ENCODE peak calls at places on chromosomes 13 and 19, in eight cellular contexts. One of them, this sample, is unnamed.

GRCh38 chr19:1009976-1010538 is 9.8 kb downstream of the GRIN3B start:
- DNase-seq in amniotic stem cell: no peak
- DNase-seq in activated naive CD8-positive, alpha-beta T cell treated with anti-CD3 and anti-CD28 coated beads for 36 hours: no peak
- DNase-seq in anterior cingulate cortex: no peak
- DNase-seq in left cardiac atrium: no peak
- DNase-seq in activated CD8-positive, alpha-beta memory T cell treated with anti-CD3 and anti-CD28 coated beads, Interleukin-2, amount 50 U/mL, for 48 hours: no peak
- DNase-seq in HL-60: no peak
- DNase-seq in T-helper 2 cell treated with Interferon-gamma antibody and Interleukin-4, amounts not matched to agents 5 μg/mL and 100 μg/mL, for 36 hours: no peak
- DNase-seq in this sample: no peak

GRCh38 chr13:109945206-109945960 is 159.0 kb upstream of the IRS2 start:
- DNase-seq in amniotic stem cell: no peak
- DNase-seq in activated naive CD8-positive, alpha-beta T cell treated with anti-CD3 and anti-CD28 coated beads for 36 hours: no peak
- DNase-seq in anterior cingulate cortex: no peak
- DNase-seq in left cardiac atrium: no peak
- DNase-seq in activated CD8-positive, alpha-beta memory T cell treated with anti-CD3 and anti-CD28 coated beads, Interleukin-2, amount 50 U/mL, for 48 hours: no peak
- DNase-seq in HL-60: no peak
- DNase-seq in T-helper 2 cell treated with Interferon-gamma antibody and Interleukin-4, amounts not matched to agents 5 μg/mL and 100 μg/mL, for 36 hours: no peak
- DNase-seq in this sample: no peak

GRCh38 chr19:1465191-1466016 is 13.6 kb downstream of the C19orf25 start:
- DNase-seq in amniotic stem cell: no peak
- DNase-seq in activated naive CD8-positive, alpha-beta T cell treated with anti-CD3 and anti-CD28 coated beads for 36 hours: peak
- DNase-seq in anterior cingulate cortex: no peak
- DNase-seq in left cardiac atrium: no peak
- DNase-seq in activated CD8-positive, alpha-beta memory T cell treated with anti-CD3 and anti-CD28 coated beads, Interleukin-2, amount 50 U/mL, for 48 hours: peak
- DNase-seq in HL-60: no peak
- DNase-seq in T-helper 2 cell treated with Interferon-gamma antibody and Interleukin-4, amounts not matched to agents 5 μg/mL and 100 μg/mL, for 36 hours: no peak
- DNase-seq in this sample: no peak

GRCh38 chr19:14632286-14632685 is 42.4 kb downstream of the ADGRE3 start:
- DNase-seq in amniotic stem cell: no peak
- DNase-seq in activated naive CD8-positive, alpha-beta T cell treated with anti-CD3 and anti-CD28 coated beads for 36 hours: peak
- DNase-seq in anterior cingulate cortex: no peak
- DNase-seq in left cardiac atrium: no peak
- DNase-seq in activated CD8-positive, alpha-beta memory T cell treated with anti-CD3 and anti-CD28 coated beads, Interleukin-2, amount 50 U/mL, for 48 hours: no peak
- DNase-seq in HL-60: peak
- DNase-seq in T-helper 2 cell treated with Interferon-gamma antibody and Interleukin-4, amounts not matched to agents 5 μg/mL and 100 μg/mL, for 36 hours: no peak
- DNase-seq in this sample: no peak

GRCh38 chr13:48748681-48749080 is 95.0 kb downstream of the CYSLTR2 start:
- DNase-seq in amniotic stem cell: no peak
- DNase-seq in activated naive CD8-positive, alpha-beta T cell treated with anti-CD3 and anti-CD28 coated beads for 36 hours: no peak
- DNase-seq in anterior cingulate cortex: no peak
- DNase-seq in left cardiac atrium: no peak
- DNase-seq in activated CD8-positive, alpha-beta memory T cell treated with anti-CD3 and anti-CD28 coated beads, Interleukin-2, amount 50 U/mL, for 48 hours: no peak
- DNase-seq in HL-60: no peak
- DNase-seq in T-helper 2 cell treated with Interferon-gamma antibody and Interleukin-4, amounts not matched to agents 5 μg/mL and 100 μg/mL, for 36 hours: no peak
- DNase-seq in this sample: no peak

GRCh38 chr13:20222553-20222952 is 9.6 kb downstream of the GJB6 start:
- DNase-seq in amniotic stem cell: no peak
- DNase-seq in activated naive CD8-positive, alpha-beta T cell treated with anti-CD3 and anti-CD28 coated beads for 36 hours: no peak
- DNase-seq in anterior cingulate cortex: no peak
- DNase-seq in left cardiac atrium: no peak
- DNase-seq in activated CD8-positive, alpha-beta memory T cell treated with anti-CD3 and anti-CD28 coated beads, Interleukin-2, amount 50 U/mL, for 48 hours: no peak
- DNase-seq in HL-60: peak
- DNase-seq in T-helper 2 cell treated with Interferon-gamma antibody and Interleukin-4, amounts not matched to agents 5 μg/mL and 100 μg/mL, for 36 hours: no peak
- DNase-seq in this sample: no peak

GRCh38 chr13:48727252-48728011 is 73.7 kb downstream of the CYSLTR2 start:
- DNase-seq in amniotic stem cell: no peak
- DNase-seq in activated naive CD8-positive, alpha-beta T cell treated with anti-CD3 and anti-CD28 coated beads for 36 hours: no peak
- DNase-seq in anterior cingulate cortex: no peak
- DNase-seq in left cardiac atrium: peak
- DNase-seq in activated CD8-positive, alpha-beta memory T cell treated with anti-CD3 and anti-CD28 coated beads, Interleukin-2, amount 50 U/mL, for 48 hours: no peak
- DNase-seq in HL-60: no peak
- DNase-seq in T-helper 2 cell treated with Interferon-gamma antibody and Interleukin-4, amounts not matched to agents 5 μg/mL and 100 μg/mL, for 36 hours: no peak
- DNase-seq in this sample: no peak

GRCh38 chr13:21674271-21675009 is 3.6 kb downstream of the FGF9 start:
- DNase-seq in amniotic stem cell: no peak
- DNase-seq in activated naive CD8-positive, alpha-beta T cell treated with anti-CD3 and anti-CD28 coated beads for 36 hours: peak
- DNase-seq in anterior cingulate cortex: no peak
- DNase-seq in left cardiac atrium: peak
- DNase-seq in activated CD8-positive, alpha-beta memory T cell treated with anti-CD3 and anti-CD28 coated beads, Interleukin-2, amount 50 U/mL, for 48 hours: peak
- DNase-seq in HL-60: no peak
- DNase-seq in T-helper 2 cell treated with Interferon-gamma antibody and Interleukin-4, amounts not matched to agents 5 μg/mL and 100 μg/mL, for 36 hours: no peak
- DNase-seq in this sample: peak

GRCh38 chr13:44792096-44792495 is 197.2 kb downstream of the NUFIP1 start:
- DNase-seq in amniotic stem cell: no peak
- DNase-seq in activated naive CD8-positive, alpha-beta T cell treated with anti-CD3 and anti-CD28 coated beads for 36 hours: no peak
- DNase-seq in anterior cingulate cortex: no peak
- DNase-seq in left cardiac atrium: no peak
- DNase-seq in activated CD8-positive, alpha-beta memory T cell treated with anti-CD3 and anti-CD28 coated beads, Interleukin-2, amount 50 U/mL, for 48 hours: no peak
- DNase-seq in HL-60: no peak
- DNase-seq in T-helper 2 cell treated with Interferon-gamma antibody and Interleukin-4, amounts not matched to agents 5 μg/mL and 100 μg/mL, for 36 hours: no peak
- DNase-seq in this sample: no peak

GRCh38 chr13:75705395-75705794 is 69.3 kb downstream of the LMO7 start:
- DNase-seq in amniotic stem cell: peak
- DNase-seq in activated naive CD8-positive, alpha-beta T cell treated with anti-CD3 and anti-CD28 coated beads for 36 hours: no peak
- DNase-seq in anterior cingulate cortex: no peak
- DNase-seq in left cardiac atrium: no peak
- DNase-seq in activated CD8-positive, alpha-beta memory T cell treated with anti-CD3 and anti-CD28 coated beads, Interleukin-2, amount 50 U/mL, for 48 hours: no peak
- DNase-seq in HL-60: no peak
- DNase-seq in T-helper 2 cell treated with Interferon-gamma antibody and Interleukin-4, amounts not matched to agents 5 μg/mL and 100 μg/mL, for 36 hours: no peak
- DNase-seq in this sample: no peak

GRCh38 chr19:3821857-3822364 is 35.7 kb upstream of the MATK start:
- DNase-seq in amniotic stem cell: no peak
- DNase-seq in activated naive CD8-positive, alpha-beta T cell treated with anti-CD3 and anti-CD28 coated beads for 36 hours: peak
- DNase-seq in anterior cingulate cortex: no peak
- DNase-seq in left cardiac atrium: peak
- DNase-seq in activated CD8-positive, alpha-beta memory T cell treated with anti-CD3 and anti-CD28 coated beads, Interleukin-2, amount 50 U/mL, for 48 hours: peak
- DNase-seq in HL-60: peak
- DNase-seq in T-helper 2 cell treated with Interferon-gamma antibody and Interleukin-4, amounts not matched to agents 5 μg/mL and 100 μg/mL, for 36 hours: peak
- DNase-seq in this sample: no peak

GRCh38 chr13:96934889-96935490 is 59.3 kb downstream of the OXGR1 start:
- DNase-seq in amniotic stem cell: no peak
- DNase-seq in activated naive CD8-positive, alpha-beta T cell treated with anti-CD3 and anti-CD28 coated beads for 36 hours: no peak
- DNase-seq in anterior cingulate cortex: no peak
- DNase-seq in left cardiac atrium: no peak
- DNase-seq in activated CD8-positive, alpha-beta memory T cell treated with anti-CD3 and anti-CD28 coated beads, Interleukin-2, amount 50 U/mL, for 48 hours: no peak
- DNase-seq in HL-60: no peak
- DNase-seq in T-helper 2 cell treated with Interferon-gamma antibody and Interleukin-4, amounts not matched to agents 5 μg/mL and 100 μg/mL, for 36 hours: no peak
- DNase-seq in this sample: no peak

GRCh38 chr13:61286148-61286745 is 129.4 kb downstream of the PCDH20 start:
- DNase-seq in amniotic stem cell: no peak
- DNase-seq in activated naive CD8-positive, alpha-beta T cell treated with anti-CD3 and anti-CD28 coated beads for 36 hours: peak
- DNase-seq in anterior cingulate cortex: no peak
- DNase-seq in left cardiac atrium: no peak
- DNase-seq in activated CD8-positive, alpha-beta memory T cell treated with anti-CD3 and anti-CD28 coated beads, Interleukin-2, amount 50 U/mL, for 48 hours: no peak
- DNase-seq in HL-60: peak
- DNase-seq in T-helper 2 cell treated with Interferon-gamma antibody and Interleukin-4, amounts not matched to agents 5 μg/mL and 100 μg/mL, for 36 hours: no peak
- DNase-seq in this sample: peak

GRCh38 chr13:98273824-98274786 is 97.0 kb upstream of the RNF113B start:
- DNase-seq in amniotic stem cell: no peak
- DNase-seq in activated naive CD8-positive, alpha-beta T cell treated with anti-CD3 and anti-CD28 coated beads for 36 hours: no peak
- DNase-seq in anterior cingulate cortex: no peak
- DNase-seq in left cardiac atrium: no peak
- DNase-seq in activated CD8-positive, alpha-beta memory T cell treated with anti-CD3 and anti-CD28 coated beads, Interleukin-2, amount 50 U/mL, for 48 hours: no peak
- DNase-seq in HL-60: no peak
- DNase-seq in T-helper 2 cell treated with Interferon-gamma antibody and Interleukin-4, amounts not matched to agents 5 μg/mL and 100 μg/mL, for 36 hours: no peak
- DNase-seq in this sample: no peak

GRCh38 chr13:30787747-30788535 is 52.6 kb downstream of the ALOX5AP start:
- DNase-seq in amniotic stem cell: no peak
- DNase-seq in activated naive CD8-positive, alpha-beta T cell treated with anti-CD3 and anti-CD28 coated beads for 36 hours: no peak
- DNase-seq in anterior cingulate cortex: no peak
- DNase-seq in left cardiac atrium: no peak
- DNase-seq in activated CD8-positive, alpha-beta memory T cell treated with anti-CD3 and anti-CD28 coated beads, Interleukin-2, amount 50 U/mL, for 48 hours: no peak
- DNase-seq in HL-60: no peak
- DNase-seq in T-helper 2 cell treated with Interferon-gamma antibody and Interleukin-4, amounts not matched to agents 5 μg/mL and 100 μg/mL, for 36 hours: no peak
- DNase-seq in this sample: no peak

GRCh38 chr13:74062933-74063332 is 71.3 kb downstream of the KLF12 start:
- DNase-seq in amniotic stem cell: no peak
- DNase-seq in activated naive CD8-positive, alpha-beta T cell treated with anti-CD3 and anti-CD28 coated beads for 36 hours: no peak
- DNase-seq in anterior cingulate cortex: peak
- DNase-seq in left cardiac atrium: peak
- DNase-seq in activated CD8-positive, alpha-beta memory T cell treated with anti-CD3 and anti-CD28 coated beads, Interleukin-2, amount 50 U/mL, for 48 hours: no peak
- DNase-seq in HL-60: no peak
- DNase-seq in T-helper 2 cell treated with Interferon-gamma antibody and Interleukin-4, amounts not matched to agents 5 μg/mL and 100 μg/mL, for 36 hours: peak
- DNase-seq in this sample: no peak

GRCh38 chr19:54955356-54955755 is 8.0 kb upstream of the NLRP7 start:
- DNase-seq in amniotic stem cell: no peak
- DNase-seq in activated naive CD8-positive, alpha-beta T cell treated with anti-CD3 and anti-CD28 coated beads for 36 hours: no peak
- DNase-seq in anterior cingulate cortex: no peak
- DNase-seq in left cardiac atrium: no peak
- DNase-seq in activated CD8-positive, alpha-beta memory T cell treated with anti-CD3 and anti-CD28 coated beads, Interleukin-2, amount 50 U/mL, for 48 hours: no peak
- DNase-seq in HL-60: no peak
- DNase-seq in T-helper 2 cell treated with Interferon-gamma antibody and Interleukin-4, amounts not matched to agents 5 μg/mL and 100 μg/mL, for 36 hours: no peak
- DNase-seq in this sample: no peak

GRCh38 chr13:30268673-30269072 is 38.7 kb downstream of the KATNAL1 start:
- DNase-seq in amniotic stem cell: no peak
- DNase-seq in activated naive CD8-positive, alpha-beta T cell treated with anti-CD3 and anti-CD28 coated beads for 36 hours: no peak
- DNase-seq in anterior cingulate cortex: no peak
- DNase-seq in left cardiac atrium: no peak
- DNase-seq in activated CD8-positive, alpha-beta memory T cell treated with anti-CD3 and anti-CD28 coated beads, Interleukin-2, amount 50 U/mL, for 48 hours: no peak
- DNase-seq in HL-60: no peak
- DNase-seq in T-helper 2 cell treated with Interferon-gamma antibody and Interleukin-4, amounts not matched to agents 5 μg/mL and 100 μg/mL, for 36 hours: no peak
- DNase-seq in this sample: no peak

GRCh38 chr13:113722921-113723320 is 36.1 kb upstream of the TMEM255B start:
- DNase-seq in amniotic stem cell: no peak
- DNase-seq in activated naive CD8-positive, alpha-beta T cell treated with anti-CD3 and anti-CD28 coated beads for 36 hours: no peak
- DNase-seq in anterior cingulate cortex: no peak
- DNase-seq in left cardiac atrium: no peak
- DNase-seq in activated CD8-positive, alpha-beta memory T cell treated with anti-CD3 and anti-CD28 coated beads, Interleukin-2, amount 50 U/mL, for 48 hours: no peak
- DNase-seq in HL-60: no peak
- DNase-seq in T-helper 2 cell treated with Interferon-gamma antibody and Interleukin-4, amounts not matched to agents 5 μg/mL and 100 μg/mL, for 36 hours: no peak
- DNase-seq in this sample: no peak

GRCh38 chr19:18150776-18151624 is 2.0 kb upstream of the PIK3R2 start:
- DNase-seq in amniotic stem cell: no peak
- DNase-seq in activated naive CD8-positive, alpha-beta T cell treated with anti-CD3 and anti-CD28 coated beads for 36 hours: no peak
- DNase-seq in anterior cingulate cortex: no peak
- DNase-seq in left cardiac atrium: no peak
- DNase-seq in activated CD8-positive, alpha-beta memory T cell treated with anti-CD3 and anti-CD28 coated beads, Interleukin-2, amount 50 U/mL, for 48 hours: no peak
- DNase-seq in HL-60: no peak
- DNase-seq in T-helper 2 cell treated with Interferon-gamma antibody and Interleukin-4, amounts not matched to agents 5 μg/mL and 100 μg/mL, for 36 hours: no peak
- DNase-seq in this sample: no peak

GRCh38 chr13:78589206-78589605 is 14.1 kb downstream of the POU4F1 start:
- DNase-seq in amniotic stem cell: no peak
- DNase-seq in activated naive CD8-positive, alpha-beta T cell treated with anti-CD3 and anti-CD28 coated beads for 36 hours: no peak
- DNase-seq in anterior cingulate cortex: no peak
- DNase-seq in left cardiac atrium: no peak
- DNase-seq in activated CD8-positive, alpha-beta memory T cell treated with anti-CD3 and anti-CD28 coated beads, Interleukin-2, amount 50 U/mL, for 48 hours: no peak
- DNase-seq in HL-60: peak
- DNase-seq in T-helper 2 cell treated with Interferon-gamma antibody and Interleukin-4, amounts not matched to agents 5 μg/mL and 100 μg/mL, for 36 hours: no peak
- DNase-seq in this sample: no peak

GRCh38 chr19:44753932-44754742 is 5.6 kb downstream of the BCL3 start:
- DNase-seq in amniotic stem cell: no peak
- DNase-seq in activated naive CD8-positive, alpha-beta T cell treated with anti-CD3 and anti-CD28 coated beads for 36 hours: peak
- DNase-seq in anterior cingulate cortex: no peak
- DNase-seq in left cardiac atrium: peak
- DNase-seq in activated CD8-positive, alpha-beta memory T cell treated with anti-CD3 and anti-CD28 coated beads, Interleukin-2, amount 50 U/mL, for 48 hours: peak
- DNase-seq in HL-60: peak
- DNase-seq in T-helper 2 cell treated with Interferon-gamma antibody and Interleukin-4, amounts not matched to agents 5 μg/mL and 100 μg/mL, for 36 hours: peak
- DNase-seq in this sample: no peak

GRCh38 chr13:110582421-110582954 is 21.0 kb upstream of the RAB20 start:
- DNase-seq in amniotic stem cell: no peak
- DNase-seq in activated naive CD8-positive, alpha-beta T cell treated with anti-CD3 and anti-CD28 coated beads for 36 hours: no peak
- DNase-seq in anterior cingulate cortex: no peak
- DNase-seq in left cardiac atrium: no peak
- DNase-seq in activated CD8-positive, alpha-beta memory T cell treated with anti-CD3 and anti-CD28 coated beads, Interleukin-2, amount 50 U/mL, for 48 hours: no peak
- DNase-seq in HL-60: no peak
- DNase-seq in T-helper 2 cell treated with Interferon-gamma antibody and Interleukin-4, amounts not matched to agents 5 μg/mL and 100 μg/mL, for 36 hours: no peak
- DNase-seq in this sample: no peak

GRCh38 chr19:39031368-39032163 is 783 bp downstream of the FBXO27 start:
- DNase-seq in amniotic stem cell: no peak
- DNase-seq in activated naive CD8-positive, alpha-beta T cell treated with anti-CD3 and anti-CD28 coated beads for 36 hours: peak
- DNase-seq in anterior cingulate cortex: peak
- DNase-seq in left cardiac atrium: peak
- DNase-seq in activated CD8-positive, alpha-beta memory T cell treated with anti-CD3 and anti-CD28 coated beads, Interleukin-2, amount 50 U/mL, for 48 hours: peak
- DNase-seq in HL-60: peak
- DNase-seq in T-helper 2 cell treated with Interferon-gamma antibody and Interleukin-4, amounts not matched to agents 5 μg/mL and 100 μg/mL, for 36 hours: peak
- DNase-seq in this sample: peak

GRCh38 chr19:42474743-42475142 is 32.0 kb upstream of the CXCL17 start:
- DNase-seq in amniotic stem cell: no peak
- DNase-seq in activated naive CD8-positive, alpha-beta T cell treated with anti-CD3 and anti-CD28 coated beads for 36 hours: no peak
- DNase-seq in anterior cingulate cortex: no peak
- DNase-seq in left cardiac atrium: no peak
- DNase-seq in activated CD8-positive, alpha-beta memory T cell treated with anti-CD3 and anti-CD28 coated beads, Interleukin-2, amount 50 U/mL, for 48 hours: no peak
- DNase-seq in HL-60: no peak
- DNase-seq in T-helper 2 cell treated with Interferon-gamma antibody and Interleukin-4, amounts not matched to agents 5 μg/mL and 100 μg/mL, for 36 hours: no peak
- DNase-seq in this sample: no peak

GRCh38 chr19:48907671-48908070 is 7.6 kb downstream of the NUCB1 start:
- DNase-seq in amniotic stem cell: no peak
- DNase-seq in activated naive CD8-positive, alpha-beta T cell treated with anti-CD3 and anti-CD28 coated beads for 36 hours: no peak
- DNase-seq in anterior cingulate cortex: no peak
- DNase-seq in left cardiac atrium: no peak
- DNase-seq in activated CD8-positive, alpha-beta memory T cell treated with anti-CD3 and anti-CD28 coated beads, Interleukin-2, amount 50 U/mL, for 48 hours: no peak
- DNase-seq in HL-60: no peak
- DNase-seq in T-helper 2 cell treated with Interferon-gamma antibody and Interleukin-4, amounts not matched to agents 5 μg/mL and 100 μg/mL, for 36 hours: no peak
- DNase-seq in this sample: no peak

GRCh38 chr19:47507031-47507430 is 7.8 kb downstream of the NAPA start:
- DNase-seq in amniotic stem cell: no peak
- DNase-seq in activated naive CD8-positive, alpha-beta T cell treated with anti-CD3 and anti-CD28 coated beads for 36 hours: no peak
- DNase-seq in anterior cingulate cortex: peak
- DNase-seq in left cardiac atrium: peak
- DNase-seq in activated CD8-positive, alpha-beta memory T cell treated with anti-CD3 and anti-CD28 coated beads, Interleukin-2, amount 50 U/mL, for 48 hours: no peak
- DNase-seq in HL-60: no peak
- DNase-seq in T-helper 2 cell treated with Interferon-gamma antibody and Interleukin-4, amounts not matched to agents 5 μg/mL and 100 μg/mL, for 36 hours: no peak
- DNase-seq in this sample: no peak

GRCh38 chr19:50155520-50156109 is 7.5 kb downstream of the IZUMO2 start:
- DNase-seq in amniotic stem cell: no peak
- DNase-seq in activated naive CD8-positive, alpha-beta T cell treated with anti-CD3 and anti-CD28 coated beads for 36 hours: no peak
- DNase-seq in anterior cingulate cortex: no peak
- DNase-seq in left cardiac atrium: no peak
- DNase-seq in activated CD8-positive, alpha-beta memory T cell treated with anti-CD3 and anti-CD28 coated beads, Interleukin-2, amount 50 U/mL, for 48 hours: no peak
- DNase-seq in HL-60: no peak
- DNase-seq in T-helper 2 cell treated with Interferon-gamma antibody and Interleukin-4, amounts not matched to agents 5 μg/mL and 100 μg/mL, for 36 hours: no peak
- DNase-seq in this sample: no peak

GRCh38 chr13:85541476-85541875 is 257.7 kb downstream of the SLITRK6 start:
- DNase-seq in amniotic stem cell: no peak
- DNase-seq in activated naive CD8-positive, alpha-beta T cell treated with anti-CD3 and anti-CD28 coated beads for 36 hours: no peak
- DNase-seq in anterior cingulate cortex: no peak
- DNase-seq in left cardiac atrium: no peak
- DNase-seq in activated CD8-positive, alpha-beta memory T cell treated with anti-CD3 and anti-CD28 coated beads, Interleukin-2, amount 50 U/mL, for 48 hours: no peak
- DNase-seq in HL-60: no peak
- DNase-seq in T-helper 2 cell treated with Interferon-gamma antibody and Interleukin-4, amounts not matched to agents 5 μg/mL and 100 μg/mL, for 36 hours: no peak
- DNase-seq in this sample: no peak

GRCh38 chr19:14352526-14352925 is 28.7 kb upstream of the ADGRE5 start:
- DNase-seq in amniotic stem cell: no peak
- DNase-seq in activated naive CD8-positive, alpha-beta T cell treated with anti-CD3 and anti-CD28 coated beads for 36 hours: no peak
- DNase-seq in anterior cingulate cortex: no peak
- DNase-seq in left cardiac atrium: no peak
- DNase-seq in activated CD8-positive, alpha-beta memory T cell treated with anti-CD3 and anti-CD28 coated beads, Interleukin-2, amount 50 U/mL, for 48 hours: no peak
- DNase-seq in HL-60: no peak
- DNase-seq in T-helper 2 cell treated with Interferon-gamma antibody and Interleukin-4, amounts not matched to agents 5 μg/mL and 100 μg/mL, for 36 hours: no peak
- DNase-seq in this sample: no peak

GRCh38 chr13:92963029-92963428 is 263.6 kb upstream of the GPC6 start:
- DNase-seq in amniotic stem cell: no peak
- DNase-seq in activated naive CD8-positive, alpha-beta T cell treated with anti-CD3 and anti-CD28 coated beads for 36 hours: no peak
- DNase-seq in anterior cingulate cortex: no peak
- DNase-seq in left cardiac atrium: no peak
- DNase-seq in activated CD8-positive, alpha-beta memory T cell treated with anti-CD3 and anti-CD28 coated beads, Interleukin-2, amount 50 U/mL, for 48 hours: no peak
- DNase-seq in HL-60: no peak
- DNase-seq in T-helper 2 cell treated with Interferon-gamma antibody and Interleukin-4, amounts not matched to agents 5 μg/mL and 100 μg/mL, for 36 hours: no peak
- DNase-seq in this sample: no peak

GRCh38 chr13:112168771-112169170 is 101.8 kb downstream of the SOX1 start:
- DNase-seq in amniotic stem cell: no peak
- DNase-seq in activated naive CD8-positive, alpha-beta T cell treated with anti-CD3 and anti-CD28 coated beads for 36 hours: no peak
- DNase-seq in anterior cingulate cortex: no peak
- DNase-seq in left cardiac atrium: no peak
- DNase-seq in activated CD8-positive, alpha-beta memory T cell treated with anti-CD3 and anti-CD28 coated beads, Interleukin-2, amount 50 U/mL, for 48 hours: no peak
- DNase-seq in HL-60: no peak
- DNase-seq in T-helper 2 cell treated with Interferon-gamma antibody and Interleukin-4, amounts not matched to agents 5 μg/mL and 100 μg/mL, for 36 hours: no peak
- DNase-seq in this sample: no peak

GRCh38 chr13:30904043-30904442 is 2.0 kb upstream of the MEDAG start:
- DNase-seq in amniotic stem cell: no peak
- DNase-seq in activated naive CD8-positive, alpha-beta T cell treated with anti-CD3 and anti-CD28 coated beads for 36 hours: no peak
- DNase-seq in anterior cingulate cortex: no peak
- DNase-seq in left cardiac atrium: no peak
- DNase-seq in activated CD8-positive, alpha-beta memory T cell treated with anti-CD3 and anti-CD28 coated beads, Interleukin-2, amount 50 U/mL, for 48 hours: no peak
- DNase-seq in HL-60: no peak
- DNase-seq in T-helper 2 cell treated with Interferon-gamma antibody and Interleukin-4, amounts not matched to agents 5 μg/mL and 100 μg/mL, for 36 hours: no peak
- DNase-seq in this sample: no peak

GRCh38 chr13:91546865-91547264 is 148.4 kb downstream of the GPC5 start:
- DNase-seq in amniotic stem cell: no peak
- DNase-seq in activated naive CD8-positive, alpha-beta T cell treated with anti-CD3 and anti-CD28 coated beads for 36 hours: no peak
- DNase-seq in anterior cingulate cortex: no peak
- DNase-seq in left cardiac atrium: no peak
- DNase-seq in activated CD8-positive, alpha-beta memory T cell treated with anti-CD3 and anti-CD28 coated beads, Interleukin-2, amount 50 U/mL, for 48 hours: no peak
- DNase-seq in HL-60: no peak
- DNase-seq in T-helper 2 cell treated with Interferon-gamma antibody and Interleukin-4, amounts not matched to agents 5 μg/mL and 100 μg/mL, for 36 hours: no peak
- DNase-seq in this sample: no peak